ENCODE peak calls at places on chromosome 7, in eight cellular contexts. One of them, this sample, is unnamed.

GRCh38 chr7:92875719-92876118 is 39.3 kb upstream of the CDK6 start:
- DNase-seq in keratinocyte: peak; percentile 68
- DNase-seq in NCI-H1092 treated with DMSO at 0.1 percent for 48 hours: no peak
- DNase-seq in AG09319: no peak
- DNase-seq in endothelial cell: no peak
- DNase-seq in skeletal muscle cell: no peak
- DNase-seq in neural crest cell: no peak
- DNase-seq in retina: no peak
- DNase-seq in this sample: no peak

GRCh38 chr7:158740013-158740656 is 35.5 kb upstream of the NCAPG2 start:
- DNase-seq in keratinocyte: no peak
- DNase-seq in retina: no peak
- DNase-seq in endothelial cell: no peak
- DNase-seq in skeletal muscle cell: peak; percentile 67
- DNase-seq in NCI-H1092 treated with DMSO at 0.1 percent for 48 hours: no peak
- DNase-seq in neural crest cell: no peak
- DNase-seq in AG09319: no peak
- DNase-seq in this sample: no peak

GRCh38 chr7:42982604-42983115 is 50.5 kb downstream of the MRPL32 start:
- DNase-seq in keratinocyte: no peak
- DNase-seq in AG09319: no peak
- DNase-seq in endothelial cell: no peak
- DNase-seq in neural crest cell: no peak
- DNase-seq in skeletal muscle cell: no peak
- DNase-seq in NCI-H1092 treated with DMSO at 0.1 percent for 48 hours: no peak
- DNase-seq in retina: no peak
- DNase-seq in this sample: no peak

GRCh38 chr7:698515-699259 is 27.8 kb upstream of the DNAAF5 start:
- DNase-seq in skeletal muscle cell: no peak
- DNase-seq in neural crest cell: no peak
- DNase-seq in AG09319: no peak
- DNase-seq in retina: no peak
- DNase-seq in NCI-H1092 treated with DMSO at 0.1 percent for 48 hours: no peak
- DNase-seq in keratinocyte: no peak
- DNase-seq in endothelial cell: no peak
- DNase-seq in this sample: no peak

GRCh38 chr7:2934984-2935740 is 91.1 kb upstream of the GNA12 start:
- DNase-seq in NCI-H1092 treated with DMSO at 0.1 percent for 48 hours: no peak
- DNase-seq in endothelial cell: no peak
- DNase-seq in keratinocyte: no peak
- DNase-seq in skeletal muscle cell: no peak
- DNase-seq in AG09319: no peak
- DNase-seq in retina: no peak
- DNase-seq in neural crest cell: no peak
- DNase-seq in this sample: peak; percentile 23

GRCh38 chr7:87934699-87935372 is 785 bp downstream of the ADAM22 start:
- DNase-seq in neural crest cell: peak; percentile 8
- DNase-seq in keratinocyte: no peak
- DNase-seq in retina: peak; percentile 88
- DNase-seq in endothelial cell: peak; percentile 21
- DNase-seq in NCI-H1092 treated with DMSO at 0.1 percent for 48 hours: peak; percentile 73
- DNase-seq in skeletal muscle cell: no peak
- DNase-seq in AG09319: no peak
- DNase-seq in this sample: peak; percentile 59

GRCh38 chr7:30950197-30950596 is 13.6 kb upstream of the GHRHR start:
- DNase-seq in endothelial cell: no peak
- DNase-seq in neural crest cell: no peak
- DNase-seq in NCI-H1092 treated with DMSO at 0.1 percent for 48 hours: no peak
- DNase-seq in retina: no peak
- DNase-seq in AG09319: no peak
- DNase-seq in skeletal muscle cell: no peak
- DNase-seq in keratinocyte: no peak
- DNase-seq in this sample: no peak

GRCh38 chr7:136179829-136180721 is 202.9 kb upstream of the MTPN start:
- DNase-seq in skeletal muscle cell: no peak
- DNase-seq in retina: peak; percentile 32
- DNase-seq in keratinocyte: no peak
- DNase-seq in NCI-H1092 treated with DMSO at 0.1 percent for 48 hours: no peak
- DNase-seq in endothelial cell: no peak
- DNase-seq in neural crest cell: no peak
- DNase-seq in AG09319: no peak
- DNase-seq in this sample: no peak

GRCh38 chr7:64651203-64651602 is 14.7 kb upstream of the ZNF107 start:
- DNase-seq in skeletal muscle cell: no peak
- DNase-seq in endothelial cell: no peak
- DNase-seq in retina: no peak
- DNase-seq in keratinocyte: no peak
- DNase-seq in neural crest cell: no peak
- DNase-seq in NCI-H1092 treated with DMSO at 0.1 percent for 48 hours: no peak
- DNase-seq in AG09319: no peak
- DNase-seq in this sample: no peak

GRCh38 chr7:5699467-5699866 is 82.0 kb downstream of the RNF216 start:
- DNase-seq in neural crest cell: no peak
- DNase-seq in retina: no peak
- DNase-seq in skeletal muscle cell: peak; percentile 31
- DNase-seq in AG09319: no peak
- DNase-seq in keratinocyte: no peak
- DNase-seq in NCI-H1092 treated with DMSO at 0.1 percent for 48 hours: no peak
- DNase-seq in endothelial cell: no peak
- DNase-seq in this sample: no peak

GRCh38 chr7:45917658-45918057 is 3.4 kb downstream of the IGFBP3 start:
- DNase-seq in retina: peak; percentile 85
- DNase-seq in skeletal muscle cell: no peak
- DNase-seq in neural crest cell: peak; percentile 95
- DNase-seq in NCI-H1092 treated with DMSO at 0.1 percent for 48 hours: peak; percentile 53
- DNase-seq in AG09319: peak; percentile 35
- DNase-seq in endothelial cell: peak; percentile 92
- DNase-seq in keratinocyte: no peak
- DNase-seq in this sample: peak; percentile 86

GRCh38 chr7:157411580-157411979 is 74.8 kb downstream of the DNAJB6 start:
- DNase-seq in neural crest cell: no peak
- DNase-seq in NCI-H1092 treated with DMSO at 0.1 percent for 48 hours: no peak
- DNase-seq in keratinocyte: no peak
- DNase-seq in AG09319: no peak
- DNase-seq in endothelial cell: no peak
- DNase-seq in retina: no peak
- DNase-seq in skeletal muscle cell: no peak
- DNase-seq in this sample: peak; percentile 88

GRCh38 chr7:114156178-114156577 is 237.4 kb upstream of the PPP1R3A start:
- DNase-seq in retina: no peak
- DNase-seq in NCI-H1092 treated with DMSO at 0.1 percent for 48 hours: no peak
- DNase-seq in endothelial cell: no peak
- DNase-seq in AG09319: no peak
- DNase-seq in neural crest cell: no peak
- DNase-seq in keratinocyte: no peak
- DNase-seq in skeletal muscle cell: no peak
- DNase-seq in this sample: no peak